ENCODE peak calls at places on chromosome 21, in five cellular contexts. Z is KBM-7, S is Peyer's patch, F is A549, X is GM10248. Q is an unnamed sample.

GRCh38 chr21:16213518-16213917 is 483.7 kb downstream of the USP25 start:
- DNase-seq in Z (no peak), S (no peak), F (no peak), X (no peak), Q (no peak)

GRCh38 chr21:36129219-36129618 is 5.7 kb upstream of the CBR3 start:
- DNase-seq in Z (no peak), S (no peak), F (no peak), X (no peak), Q (no peak)

GRCh38 chr21:41573902-41574690 is 66.1 kb upstream of the TMPRSS2 start:
- DNase-seq in Z (no peak), S (peak), F (no peak), X (no peak), Q (no peak)

GRCh38 chr21:28776251-28776650 is 216.4 kb downstream of the LTN1 start:
- DNase-seq in Z (no peak), S (no peak), F (no peak), X (no peak), Q (no peak)

GRCh38 chr21:19540287-19540686 is 1136.7 kb upstream of the TMPRSS15 start:
- DNase-seq in Z (no peak), S (no peak), F (no peak), X (no peak), Q (no peak)

GRCh38 chr21:26550357-26550756 is 22.7 kb downstream of the CYYR1 start:
- DNase-seq in Z (no peak), S (no peak), F (no peak), X (no peak), Q (no peak)

GRCh38 chr21:29342394-29342957 is 43.8 kb downstream of the BACH1 start:
- DNase-seq in Z (no peak), S (peak), F (peak), X (peak), Q (no peak)

GRCh38 chr21:28633803-28634572 is 358.7 kb downstream of the LTN1 start:
- DNase-seq in Z (no peak), S (no peak), F (no peak), X (no peak), Q (no peak)

GRCh38 chr21:42732033-42732410 is 78.6 kb downstream of the PDE9A start:
- DNase-seq in Z (no peak), S (peak), F (no peak), X (no peak), Q (no peak)

GRCh38 chr21:37862536-37862935 is 53.7 kb downstream of the KCNJ6 start:
- DNase-seq in Z (no peak), S (no peak), F (peak), X (peak), Q (no peak)

GRCh38 chr21:39263372-39263771 is 50.1 kb downstream of the BRWD1 start:
- DNase-seq in Z (no peak), S (no peak), F (no peak), X (no peak), Q (no peak)

GRCh38 chr21:20996421-20997307 is 1.5 kb upstream of the NCAM2 start:
- DNase-seq in Z (no peak), S (no peak), F (no peak), X (no peak), Q (no peak)

GRCh38 chr21:30168086-30168485 is 1.5 kb upstream of the CLDN17 start:
- DNase-seq in Z (no peak), S (no peak), F (no peak), X (no peak), Q (no peak)

GRCh38 chr21:36696640-36697472 is 2.1 kb upstream of the SIM2 start:
- DNase-seq in Z (no peak), S (no peak), F (no peak), X (peak), Q (no peak)

GRCh38 chr21:16541366-16541765 is 811.6 kb downstream of the USP25 start:
- DNase-seq in Z (no peak), S (no peak), F (no peak), X (no peak), Q (no peak)

GRCh38 chr21:43959231-43960041 is 52.7 kb upstream of the TRAPPC10 start:
- DNase-seq in Z (no peak), S (no peak), F (no peak), X (no peak), Q (no peak)

GRCh38 chr21:16117331-16117730 is 387.5 kb downstream of the USP25 start:
- DNase-seq in Z (no peak), S (no peak), F (no peak), X (no peak), Q (no peak)

GRCh38 chr21:16912075-16912474 is 600.8 kb upstream of the CXADR start:
- DNase-seq in Z (no peak), S (no peak), F (no peak), X (no peak), Q (no peak)

GRCh38 chr21:38468989-38469388 is 29.3 kb downstream of the ERG start:
- DNase-seq in Z (no peak), S (no peak), F (peak), X (no peak), Q (no peak)

GRCh38 chr21:33949516-33950424 is 34.2 kb upstream of the ATP5PO start:
- DNase-seq in Z (no peak), S (no peak), F (no peak), X (no peak), Q (no peak)

GRCh38 chr21:35686156-35686555 is 374.2 kb downstream of the SETD4 start:
- DNase-seq in Z (no peak), S (no peak), F (no peak), X (no peak), Q (no peak)

GRCh38 chr21:42777064-42777756 is 102.1 kb downstream of the WDR4 start:
- DNase-seq in Z (no peak), S (no peak), F (no peak), X (no peak), Q (no peak)

GRCh38 chr21:26806734-26807372 is 38.4 kb downstream of the ADAMTS1 start:
- DNase-seq in Z (no peak), S (no peak), F (no peak), X (no peak), Q (no peak)

GRCh38 chr21:46099476-46099875 is 1.6 kb downstream of the COL6A2 start:
- DNase-seq in Z (no peak), S (peak), F (no peak), X (no peak), Q (no peak)

GRCh38 chr21:36916718-36917117 is 49.8 kb downstream of the HLCS start:
- DNase-seq in Z (no peak), S (no peak), F (no peak), X (no peak), Q (no peak)

GRCh38 chr21:42540396-42540795 is 26.7 kb downstream of the SLC37A1 start:
- DNase-seq in Z (no peak), S (peak), F (no peak), X (no peak), Q (no peak)

GRCh38 chr21:45403133-45403824 is 1.7 kb upstream of the COL18A1 start:
- DNase-seq in Z (no peak), S (no peak), F (no peak), X (no peak), Q (no peak)

GRCh38 chr21:45011911-45012660 is 62.3 kb upstream of the ADARB1 start:
- DNase-seq in Z (no peak), S (no peak), F (peak), X (no peak), Q (peak)

GRCh38 chr21:38752051-38752505 is 53.7 kb upstream of the ETS2 start:
- DNase-seq in Z (no peak), S (no peak), F (no peak), X (no peak), Q (no peak)

GRCh38 chr21:35649186-35649585 is 411.1 kb downstream of the SETD4 start:
- DNase-seq in Z (no peak), S (no peak), F (no peak), X (no peak), Q (no peak)

GRCh38 chr21:38333290-38334272 is 76.8 kb downstream of the KCNJ15 start:
- DNase-seq in Z (no peak), S (no peak), F (no peak), X (no peak), Q (no peak)

GRCh38 chr21:38985423-38986378 is 180.0 kb downstream of the ETS2 start:
- DNase-seq in Z (peak), S (peak), F (no peak), X (peak), Q (peak)

GRCh38 chr21:34579411-34579810 is 35.5 kb downstream of the RCAN1 start:
- DNase-seq in Z (no peak), S (no peak), F (no peak), X (no peak), Q (no peak)

GRCh38 chr21:15221799-15222386 is 157.1 kb upstream of the NRIP1 start:
- DNase-seq in Z (peak), S (no peak), F (peak), X (no peak), Q (peak)

GRCh38 chr21:36125513-36126121 is 9.3 kb upstream of the CBR3 start:
- DNase-seq in Z (peak), S (peak), F (peak), X (peak), Q (peak)

GRCh38 chr21:26946744-26947446 is 20.0 kb downstream of the ADAMTS5 start:
- DNase-seq in Z (no peak), S (no peak), F (no peak), X (no peak), Q (no peak)

GRCh38 chr21:46551636-46552241 is 53.1 kb downstream of the S100B start:
- DNase-seq in Z (no peak), S (peak), F (no peak), X (no peak), Q (no peak)

GRCh38 chr21:33047231-33047630 is 21.5 kb downstream of the OLIG2 start:
- DNase-seq in Z (no peak), S (no peak), F (no peak), X (no peak), Q (no peak)

GRCh38 chr21:44752701-44753235 is 41.4 kb upstream of the TSPEAR start:
- DNase-seq in Z (no peak), S (peak), F (no peak), X (no peak), Q (no peak)

GRCh38 chr21:37871121-37871862 is 45.0 kb downstream of the KCNJ6 start:
- DNase-seq in Z (no peak), S (no peak), F (peak), X (no peak), Q (no peak)